ENCODE peak calls at places on chromosomes 1 and 21, in four cellular contexts. S is prostate gland, K is adrenal gland, U is suprapubic skin. W is an unnamed sample.

GRCh38 chr1:100924991-100925390 is 29.1 kb downstream of the SLC30A7 start:
- DNase-seq in K (no peak), U (no peak), S (no peak), W (no peak)

GRCh38 chr1:213303286-213303685 is 252.2 kb downstream of the RPS6KC1 start:
- DNase-seq in S (no peak), K (no peak), U (no peak), W (no peak)

GRCh38 chr1:34268311-34269042 is 91.8 kb downstream of the C1orf94 start:
- DNase-seq in K (no peak), S (no peak), U (no peak), W (no peak)

GRCh38 chr1:9410737-9411297 is 118.1 kb downstream of the SPSB1 start:
- DNase-seq in K (no peak), S (no peak), U (no peak), W (no peak)

GRCh38 chr1:160256396-160257046 is 5.8 kb downstream of the DCAF8 start:
- DNase-seq in U (no peak), K (peak; percentile 51), S (no peak), W (peak; percentile 23)

GRCh38 chr21:46361937-46362336 is 38.0 kb downstream of the PCNT start:
- DNase-seq in U (no peak), K (no peak), S (no peak), W (no peak)

GRCh38 chr1:156900896-156901589 is 7.5 kb downstream of the PEAR1 start:
- DNase-seq in S (no peak), K (no peak), U (no peak), W (no peak)

GRCh38 chr1:241591317-241591716 is 48.9 kb downstream of the CHML start:
- DNase-seq in U (no peak), K (peak; percentile 17), S (no peak), W (no peak)

GRCh38 chr1:22906968-22907367 is 65.7 kb downstream of the LACTBL1 start:
- DNase-seq in K (no peak), U (no peak), S (no peak), W (no peak)

GRCh38 chr1:64220241-64220640 is 16.8 kb downstream of the UBE2U start:
- DNase-seq in K (no peak), S (no peak), U (no peak), W (no peak)

GRCh38 chr1:201505505-201505893 is 1.4 kb downstream of the CSRP1 start:
- DNase-seq in S (no peak), K (no peak), U (no peak), W (peak; percentile 37)

GRCh38 chr1:6490181-6491075 is 1.0 kb downstream of the PLEKHG5 start:
- DNase-seq in K (peak; percentile 73), S (peak; percentile 69), U (no peak), W (peak; percentile 74)

GRCh38 chr1:101002551-101002950 is 23.0 kb downstream of the DPH5 start:
- DNase-seq in S (no peak), K (peak; percentile 19), U (no peak), W (no peak)

GRCh38 chr1:236959112-236959511 is 45.1 kb downstream of the MT1HL1 start:
- DNase-seq in K (no peak), U (no peak), S (no peak), W (no peak)

GRCh38 chr1:110262846-110263631 is 52.9 kb downstream of the KCNC4 start:
- DNase-seq in U (no peak), S (no peak), K (no peak), W (peak; percentile 17)

GRCh38 chr1:67429528-67430357 is 459 bp downstream of the SERBP1 start:
- DNase-seq in U (peak; percentile 80), S (peak; percentile 5), K (peak; percentile 38), W (peak; percentile 38)

GRCh38 chr1:201091256-201091655 is 21.0 kb downstream of the CACNA1S start:
- DNase-seq in S (no peak), K (no peak), U (no peak), W (no peak)

GRCh38 chr1:211928222-211928856 is 97.8 kb upstream of the LPGAT1 start:
- DNase-seq in U (no peak), K (no peak), S (peak; percentile 68), W (no peak)

GRCh38 chr21:45017376-45017960 is 56.9 kb upstream of the ADARB1 start:
- DNase-seq in U (peak; percentile 63), S (no peak), K (no peak), W (no peak)

GRCh38 chr1:55211909-55212308 is 3.3 kb downstream of the USP24 start:
- DNase-seq in S (no peak), K (no peak), U (no peak), W (no peak)

GRCh38 chr21:45404726-45405270 is at the start of gene COL18A1:
- DNase-seq in K (peak; percentile 83), S (peak; percentile 51), U (no peak), W (peak; percentile 79)

GRCh38 chr1:923131-923990 is at the start of gene SAMD11:
- DNase-seq in K (peak; percentile 72), S (peak; percentile 73), U (no peak), W (peak; percentile 80)

GRCh38 chr1:169099561-169099960 is 6.9 kb upstream of the ATP1B1 start:
- DNase-seq in K (no peak), S (no peak), U (no peak), W (no peak)

GRCh38 chr1:169100208-169100882 is 6.1 kb upstream of the ATP1B1 start:
- DNase-seq in U (no peak), S (no peak), K (no peak), W (no peak)

GRCh38 chr1:169103002-169103401 is 3.5 kb upstream of the ATP1B1 start:
- DNase-seq in K (no peak), U (no peak), S (no peak), W (no peak)

GRCh38 chr1:169102567-169102966 is 3.9 kb upstream of the ATP1B1 start:
- DNase-seq in U (no peak), S (no peak), K (no peak), W (peak; percentile 85)

GRCh38 chr1:169100883-169101214 is 5.6 kb upstream of the ATP1B1 start:
- DNase-seq in K (no peak), S (no peak), U (no peak), W (no peak)
- TF ChIP-seq POLR2A in K (no peak), S (no peak), U (no peak), W (no peak)

GRCh38 chr21:37660709-37661108 is 255.5 kb downstream of the KCNJ6 start:
- DNase-seq in S (no peak), K (no peak), U (no peak), W (no peak)

GRCh38 chr21:37658994-37659458 is 257.2 kb downstream of the KCNJ6 start:
- DNase-seq in K (peak; percentile 46), U (no peak), S (peak; percentile 50), W (no peak)

GRCh38 chr21:37659874-37660273 is 256.4 kb downstream of the KCNJ6 start:
- DNase-seq in U (no peak), K (no peak), S (no peak), W (no peak)

GRCh38 chr21:37656899-37657298 is 259.4 kb downstream of the KCNJ6 start:
- DNase-seq in K (no peak), S (no peak), U (no peak), W (no peak)

GRCh38 chr21:37658121-37658993 is 257.9 kb downstream of the KCNJ6 start:
- DNase-seq in S (no peak), U (no peak), K (no peak), W (no peak)
- H3K27ac ChIP-seq in S (peak overlapping the region; percentile 50), U (no peak overlapping the region), K (no peak overlapping the region), W (no peak overlapping the region)

GRCh38 chr21:39660596-39660995 is 47.9 kb downstream of the B3GALT5 start:
- DNase-seq in U (peak; percentile 67), K (peak; percentile 20), S (peak; percentile 16), W (no peak)
- H3K4me3 ChIP-seq in U (no peak overlapping the region), K (no peak overlapping the region), S (no peak overlapping the region), W (no peak overlapping the region)

GRCh38 chr1:150259217-150259616 is 1.6 kb downstream of the CA14 start:
- DNase-seq in S (no peak), K (peak; percentile 36), U (no peak), W (peak; percentile 55)

GRCh38 chr1:150263549-150263948 is 5.3 kb downstream of the APH1A start:
- DNase-seq in S (no peak), U (no peak), K (no peak), W (no peak)

GRCh38 chr1:150261367-150261766 is 3.8 kb downstream of the CA14 start:
- DNase-seq in U (no peak), S (no peak), K (no peak), W (no peak)

GRCh38 chr1:150259758-150260669 is 2.4 kb downstream of the CA14 start:
- DNase-seq in S (no peak), U (no peak), K (peak; percentile 68), W (peak; percentile 92)

DNA sequence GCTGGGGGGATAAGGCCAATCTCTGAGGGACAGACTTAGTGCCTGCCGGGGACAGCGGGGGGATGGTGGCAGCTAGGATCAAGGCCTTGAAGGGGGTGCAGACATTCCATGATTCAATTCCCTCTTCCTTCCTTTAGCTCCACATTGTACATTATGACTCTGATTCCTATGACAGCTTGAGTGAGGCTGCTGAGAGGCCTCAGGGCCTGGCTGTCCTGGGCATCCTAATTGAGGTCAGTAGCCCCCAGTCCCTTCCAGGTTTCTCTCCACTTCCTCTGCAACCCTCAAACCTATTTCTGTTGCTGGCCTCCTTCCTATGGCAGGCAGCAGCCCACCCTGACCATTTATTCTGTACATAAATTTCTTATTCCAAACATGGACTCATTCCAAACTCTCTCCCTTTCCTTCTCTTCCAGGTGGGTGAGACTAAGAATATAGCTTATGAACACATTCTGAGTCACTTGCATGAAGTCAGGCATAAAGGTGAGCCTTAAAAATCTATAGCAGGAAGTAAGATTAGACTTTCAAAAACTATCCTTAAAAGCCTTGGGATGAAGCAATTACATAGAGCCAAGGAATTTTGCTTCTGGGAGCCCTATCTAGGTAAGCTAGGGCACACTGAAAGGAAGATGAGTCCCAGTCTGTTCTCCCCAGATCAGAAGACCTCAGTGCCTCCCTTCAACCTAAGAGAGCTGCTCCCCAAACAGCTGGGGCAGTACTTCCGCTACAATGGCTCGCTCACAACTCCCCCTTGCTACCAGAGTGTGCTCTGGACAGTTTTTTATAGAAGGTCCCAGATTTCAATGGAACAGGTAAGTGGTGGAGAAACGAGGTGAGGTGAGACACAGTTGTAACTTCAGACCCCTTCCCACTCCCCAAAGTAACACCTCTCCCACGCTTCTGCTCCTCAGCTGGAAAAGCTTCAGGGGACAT is 5.1 kb downstream of the CA14 start:
- DNase-seq in U (no peak), S (no peak), K (no peak), W (no peak)
- TF ChIP-seq POLR2A in U (no peak), S (no peak), K (no peak), W (no peak)

DNA sequence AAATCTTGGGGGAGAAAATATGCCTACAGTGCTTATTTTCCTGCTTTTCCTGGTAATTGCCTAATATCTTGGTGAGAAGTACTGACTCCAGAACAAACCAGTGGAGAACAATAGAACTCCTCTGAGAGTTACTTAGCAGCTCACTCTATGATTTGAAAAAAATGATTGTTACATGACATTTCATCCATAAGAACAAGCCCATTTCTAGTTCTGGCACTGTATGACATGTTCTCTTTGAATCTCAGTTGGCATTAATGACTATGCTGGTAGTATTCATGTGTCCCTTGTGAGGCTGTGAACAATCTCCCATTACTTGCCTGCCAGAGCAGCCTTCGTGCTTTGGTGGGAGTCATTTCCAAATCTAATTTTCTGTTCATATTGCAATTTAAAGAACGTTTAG is 58.0 kb downstream of the CLIC4 start:
- DNase-seq in K (no peak), S (no peak), U (no peak), W (no peak)
- H3K27ac ChIP-seq in K (no peak overlapping the region), S (no peak overlapping the region), U (peak overlapping the region; percentile 52), W (no peak overlapping the region)

DNA sequence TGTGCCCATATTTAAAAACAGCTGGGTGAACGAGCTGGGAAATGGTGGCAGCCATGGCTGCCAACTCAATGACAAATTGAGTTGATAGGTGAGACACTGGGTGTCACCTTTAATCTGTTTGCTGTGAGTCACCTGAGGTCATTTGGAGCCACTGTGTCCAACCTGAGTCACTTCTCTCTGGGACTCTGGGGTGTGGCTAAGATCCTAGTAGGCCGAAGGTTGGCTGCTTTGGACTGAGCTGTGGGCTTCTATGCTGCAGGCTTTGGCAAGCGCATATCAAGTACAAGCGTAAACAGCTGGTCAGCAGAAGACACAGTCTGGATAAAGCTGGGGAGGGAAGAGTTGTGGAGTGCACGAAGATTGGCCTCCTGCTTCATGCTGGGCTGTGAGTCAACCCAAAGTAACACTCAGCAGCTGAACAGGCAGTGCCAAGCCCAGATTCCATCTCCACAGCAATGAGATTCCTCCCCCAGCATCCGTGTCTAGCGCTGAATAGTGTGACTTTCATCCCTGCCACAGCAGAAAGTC is 24.0 kb downstream of the TEX35 start:
- DNase-seq in K (peak; percentile 62), S (no peak), U (no peak), W (no peak)
- H3K4me3 ChIP-seq in K (no peak overlapping the region), S (no peak overlapping the region), U (no peak overlapping the region), W (no peak overlapping the region)